ENCODE peak calls at places on chromosome 7, in seven cellular contexts. S is H9, U is transverse colon, Q is upper lobe of right lung, X is cardiac muscle cell, P is lung, W is endothelial cell of umbilical vein. Z is an unnamed sample. For H3K27me3, the result is how much of the 10 kb centered on the place peaks cover.

GRCh38 chr7:25180946-25181345 is 47.3 kb downstream of the NPVF start:
- DNase-seq in W (no peak), X (no peak), S (peak), U (no peak), Q (no peak), P (no peak), Z (peak)

GRCh38 chr7:115297651-115298050 is 375.8 kb downstream of the MDFIC start:
- DNase-seq in W (peak), P (peak), S (no peak), U (peak), X (no peak), Q (no peak), Z (no peak)

GRCh38 chr7:74535951-74536356 is 82.2 kb downstream of the GTF2IRD1 start:
- DNase-seq in U (no peak), S (no peak), W (no peak), X (no peak), P (no peak), Q (no peak), Z (no peak)

GRCh38 chr7:39428221-39428620 is 138.0 kb upstream of the YAE1 start:
- DNase-seq in X (no peak), P (no peak), S (no peak), U (no peak), W (peak), Q (no peak), Z (no peak)

GRCh38 chr7:92769361-92769633 is 67.1 kb downstream of the CDK6 start:
- DNase-seq in U (no peak), Q (no peak), X (no peak), W (no peak), P (no peak), S (no peak), Z (no peak)

GRCh38 chr7:157543276-157543675 is 206.5 kb downstream of the DNAJB6 start:
- DNase-seq in P (no peak), Q (peak), X (no peak), U (no peak), S (no peak), W (no peak), Z (no peak)

GRCh38 chr7:96720843-96721242 is 11.2 kb upstream of the SEM1 start:
- DNase-seq in S (no peak), W (no peak), U (no peak), P (no peak), X (no peak), Q (no peak), Z (no peak)

GRCh38 chr7:47314728-47315601 is 266.9 kb downstream of the TNS3 start:
- DNase-seq in P (no peak), W (peak), X (peak), Q (no peak), S (no peak), U (no peak), Z (no peak)

GRCh38 chr7:101021703-101022102 is 1.8 kb downstream of the MUC17 start:
- DNase-seq in Q (no peak), X (no peak), U (peak), S (no peak), P (no peak), W (no peak), Z (no peak)

DNA sequence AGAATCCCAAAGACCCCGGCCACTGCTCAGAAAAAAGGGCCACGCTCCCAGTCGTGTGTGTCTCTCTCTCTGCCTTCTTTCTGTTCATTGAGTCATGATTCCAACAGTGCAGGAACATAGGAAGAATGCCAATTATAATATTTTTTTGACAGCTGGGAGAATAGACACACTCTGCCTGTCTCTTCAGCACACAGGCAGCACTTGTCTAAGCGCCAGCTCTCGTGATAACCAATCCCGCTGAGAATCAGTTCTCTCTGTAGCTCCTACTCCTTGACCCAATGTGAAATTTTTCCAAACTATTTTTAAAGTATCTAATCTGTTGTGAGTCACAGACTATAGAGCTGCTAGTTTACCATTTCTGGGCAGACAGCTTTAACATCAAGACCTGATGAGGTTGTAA is 145.7 kb upstream of the RHEB start:
- DNase-seq in Q (no peak), P (no peak), X (peak), W (peak), U (peak), S (no peak), Z (no peak)
- H3K27ac ChIP-seq in Q (no peak), P (peak), X (peak), W (no peak), U (peak), S (no peak), Z (no peak)

GRCh38 chr7:154693646-154694045 is 309.3 kb downstream of the PAXIP1 start:
- DNase-seq in U (no peak), S (no peak), W (no peak), P (no peak), X (no peak), Q (no peak), Z (no peak)
- TF ChIP-seq CTCF in U (no peak), S (no peak), W (no peak), P (no peak), X (no peak), Q (no peak), Z (no peak)

DNA sequence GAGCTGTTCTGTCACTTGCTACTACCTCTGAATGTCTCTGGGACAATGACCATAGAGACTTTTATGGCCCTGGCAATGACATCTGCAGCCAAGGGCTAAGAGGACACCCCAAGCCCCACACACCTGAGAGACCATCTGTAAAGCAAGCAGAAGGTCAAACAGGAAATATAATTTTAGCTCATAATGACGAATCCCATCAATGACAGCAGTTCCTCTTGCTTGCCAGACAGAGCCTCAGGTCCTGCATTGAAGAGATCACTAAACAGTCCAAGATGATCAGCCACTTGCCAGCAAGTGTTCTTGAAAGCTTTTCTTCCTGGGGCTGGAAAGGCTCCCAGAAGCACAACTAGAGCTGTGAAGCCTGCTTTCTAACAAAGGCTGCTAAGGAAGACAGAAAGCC is 993.8 kb upstream of the AUTS2 start:
- DNase-seq in S (no peak), Q (no peak), U (no peak), W (no peak), P (no peak), X (no peak), Z (no peak)
- H3K27me3 ChIP-seq in S (under half), Q (under half), U (under half), W (under half), P (under half), X (under half), Z (under half)

DNA sequence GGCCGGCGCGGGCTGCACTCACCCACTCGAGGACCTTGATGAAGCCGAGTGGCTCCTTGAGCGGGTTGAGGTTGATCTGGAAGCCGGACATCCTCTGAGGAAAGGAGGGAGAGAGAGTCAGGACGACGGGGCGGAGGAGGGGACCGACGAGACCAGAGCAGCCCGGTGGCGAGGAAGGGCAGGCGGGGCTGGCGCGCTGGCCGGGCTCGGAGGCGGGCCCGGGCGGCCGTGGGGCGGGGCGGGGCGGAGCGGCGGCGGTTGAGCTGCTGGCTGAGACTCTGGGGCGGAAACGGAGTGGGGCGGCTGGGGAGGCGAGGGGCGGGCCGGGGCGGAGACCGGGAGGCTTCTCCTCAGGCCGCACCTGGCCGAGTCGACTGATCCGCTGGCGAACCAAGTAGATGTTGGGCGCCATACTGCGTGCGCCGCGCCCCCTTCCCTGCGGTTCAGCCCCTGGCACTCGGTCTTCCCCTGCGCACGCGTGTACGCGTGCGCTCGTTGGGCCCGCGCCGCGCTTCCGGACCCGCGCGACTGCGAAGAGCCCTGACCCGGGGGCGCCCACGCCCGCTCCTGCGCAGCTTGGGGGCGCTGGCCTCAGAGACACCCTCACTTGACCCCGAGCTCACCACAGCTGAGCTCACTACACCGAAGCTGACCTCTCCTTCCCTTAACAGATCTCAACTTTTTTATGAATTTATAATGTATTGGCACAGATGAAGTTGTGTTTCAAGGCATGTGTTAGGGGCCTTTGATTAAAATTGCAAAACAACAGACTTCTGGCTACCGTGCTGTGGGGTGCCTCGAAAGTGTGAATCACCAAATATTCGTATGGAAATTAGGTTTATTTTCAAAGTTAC is at the start of gene SYPL1:
- DNase-seq in W (peak), U (peak), P (peak), Q (peak), X (peak), S (peak), Z (peak)
- H3K27ac ChIP-seq in W (peak), U (peak), P (peak), Q (peak), X (peak), S (no peak), Z (peak)

DNA sequence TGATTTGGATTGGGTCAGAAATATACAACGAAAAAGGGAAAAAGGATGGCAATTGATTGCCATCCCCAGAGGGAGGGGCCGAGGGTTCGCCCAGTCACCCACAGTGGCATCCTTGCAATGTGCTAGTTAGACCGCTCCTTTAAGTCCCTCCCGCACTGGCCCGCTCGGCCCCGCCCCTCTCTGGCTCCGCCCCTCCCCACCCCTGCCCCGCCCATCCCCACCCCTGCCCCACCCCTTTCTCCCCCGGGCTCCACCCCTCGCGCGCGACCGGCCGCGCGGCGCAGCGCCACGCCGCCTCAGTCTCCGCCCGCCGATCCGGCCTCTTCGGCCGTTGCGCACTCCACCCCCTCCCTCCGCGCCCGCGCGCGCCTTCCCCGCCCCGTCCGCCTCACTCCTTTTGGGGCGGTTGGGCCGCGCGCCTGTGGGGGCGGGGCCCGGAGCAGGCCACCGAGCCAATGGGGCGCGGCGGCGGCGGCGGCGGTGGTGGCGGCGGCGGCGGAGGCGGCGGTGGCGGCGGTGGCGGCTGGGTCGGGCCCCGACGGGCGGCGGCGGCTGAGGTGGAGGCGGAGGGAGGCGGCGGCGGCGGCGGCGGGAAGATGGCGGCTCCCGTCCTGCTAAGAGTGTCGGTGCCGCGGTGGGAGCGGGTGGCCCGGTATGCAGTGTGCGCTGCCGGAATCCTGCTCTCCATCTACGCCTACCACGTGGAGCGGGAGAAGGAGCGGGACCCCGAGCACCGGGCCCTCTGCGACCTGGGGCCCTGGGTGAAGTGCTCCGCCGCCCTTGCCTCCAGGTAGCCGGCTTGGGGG is at the start of gene VKORC1L1:
- DNase-seq in Q (peak), P (peak), X (peak), U (peak), S (peak), W (peak), Z (peak)
- TF ChIP-seq CTCF in Q (no peak), P (no peak), X (no peak), U (no peak), S (no peak), W (no peak), Z (no peak)